ENCODE peak calls at places on chromosomes 6 and 20, in six cellular contexts. V, D, O, C, J and Q are unnamed samples.

GRCh38 chr6:75437451-75438185 is 56.0 kb downstream of the FILIP1 start:
- DNase-seq in V (no peak), D (no peak), O (peak), C (peak), J (no peak), Q (no peak)

GRCh38 chr20:31643522-31643921 is 5.8 kb downstream of the COX4I2 start:
- DNase-seq in V (no peak), D (no peak), O (no peak), C (no peak), J (no peak), Q (no peak)

GRCh38 chr20:35134472-35134871 is 12.7 kb downstream of the EDEM2 start:
- DNase-seq in V (no peak), D (no peak), O (no peak), C (no peak), J (no peak), Q (no peak)

GRCh38 chr6:150323205-150323604 is 45.6 kb upstream of the IYD start:
- DNase-seq in V (no peak), D (no peak), O (no peak), C (peak), J (no peak), Q (no peak)

GRCh38 chr6:9745966-9746365 is 668.9 kb downstream of the TFAP2A start:
- DNase-seq in V (no peak), D (no peak), O (peak), C (no peak), J (no peak), Q (no peak)

GRCh38 chr6:40832691-40833090 is 206.3 kb downstream of the UNC5CL start:
- DNase-seq in V (no peak), D (no peak), O (no peak), C (no peak), J (no peak), Q (no peak)

GRCh38 chr6:48834706-48835105 is 628.3 kb downstream of the MMUT start:
- DNase-seq in V (no peak), D (no peak), O (peak), C (peak), J (no peak), Q (no peak)

GRCh38 chr6:149089508-149089907 is 228.0 kb upstream of the TAB2 start:
- DNase-seq in V (no peak), D (no peak), O (no peak), C (no peak), J (no peak), Q (no peak)

GRCh38 chr6:52670502-52671409 is at the start of gene TMEM14A:
- DNase-seq in V (peak), D (peak), O (peak), C (peak), J (peak), Q (peak)

GRCh38 chr20:32780749-32781402 is 18.7 kb downstream of the DNMT3B start:
- DNase-seq in V (no peak), D (peak), O (no peak), C (no peak), J (no peak), Q (no peak)

GRCh38 chr6:33812669-33813068 is 8.9 kb upstream of the MLN start:
- DNase-seq in V (no peak), D (peak), O (peak), C (peak), J (no peak), Q (peak)

GRCh38 chr6:6629416-6629815 is 40.9 kb downstream of the LY86 start:
- DNase-seq in V (no peak), D (no peak), O (no peak), C (no peak), J (no peak), Q (no peak)

GRCh38 chr6:27896398-27896796 is 15.8 kb downstream of the OR2B2 start:
- DNase-seq in V (no peak), D (no peak), O (no peak), C (no peak), J (no peak), Q (no peak)

GRCh38 chr6:33905081-33905609 is 101.3 kb upstream of the MLN start:
- DNase-seq in V (no peak), D (no peak), O (no peak), C (no peak), J (no peak), Q (peak)

GRCh38 chr20:8305449-8305978 is 173.4 kb downstream of the PLCB1 start:
- DNase-seq in V (no peak), D (peak), O (peak), C (peak), J (peak), Q (peak)

GRCh38 chr20:57481281-57481711 is 43.6 kb downstream of the CTCFL start:
- DNase-seq in V (peak), D (no peak), O (no peak), C (no peak), J (no peak), Q (no peak)

GRCh38 chr6:160978141-160978926 is 13.2 kb upstream of the MAP3K4 start:
- DNase-seq in V (no peak), D (no peak), O (peak), C (peak), J (no peak), Q (no peak)

GRCh38 chr20:24850206-24850605 is 98.9 kb upstream of the CST7 start:
- DNase-seq in V (no peak), D (no peak), O (no peak), C (no peak), J (no peak), Q (no peak)

GRCh38 chr20:6030453-6031080 is 23.3 kb downstream of the LRRN4 start:
- DNase-seq in V (no peak), D (no peak), O (no peak), C (no peak), J (no peak), Q (no peak)

GRCh38 chr6:96816182-96816888 is 20.9 kb downstream of the GPR63 start:
- DNase-seq in V (no peak), D (no peak), O (peak), C (peak), J (no peak), Q (no peak)

GRCh38 chr6:73078908-73079610 is 146.2 kb downstream of the KHDC1L start:
- DNase-seq in V (no peak), D (no peak), O (no peak), C (no peak), J (no peak), Q (no peak)

GRCh38 chr6:167219967-167220512 is 62.3 kb upstream of the GPR31 start:
- DNase-seq in V (no peak), D (no peak), O (no peak), C (no peak), J (no peak), Q (no peak)

GRCh38 chr6:113405326-113406050 is 451.7 kb upstream of the MARCKS start:
- DNase-seq in V (no peak), D (no peak), O (no peak), C (peak), J (no peak), Q (no peak)

GRCh38 chr6:87920245-87920644 is 127.4 kb upstream of the SPACA1 start:
- DNase-seq in V (no peak), D (no peak), O (no peak), C (no peak), J (no peak), Q (no peak)

GRCh38 chr20:11235058-11235457 is 561.3 kb upstream of the JAG1 start:
- DNase-seq in V (no peak), D (no peak), O (peak), C (peak), J (no peak), Q (no peak)

GRCh38 chr20:13212750-13213149 is 8.3 kb upstream of the ISM1 start:
- DNase-seq in V (no peak), D (no peak), O (no peak), C (peak), J (no peak), Q (peak)

GRCh38 chr6:32622545-32623401 is 14.4 kb upstream of the HLA-DQA1 start:
- DNase-seq in V (peak), D (peak), O (peak), C (peak), J (no peak), Q (peak)

GRCh38 chr6:170135041-170135440 is 155.8 kb downstream of the DLL1 start:
- DNase-seq in V (no peak), D (no peak), O (no peak), C (no peak), J (no peak), Q (no peak)

GRCh38 chr20:7936735-7937078 is 3.6 kb downstream of the HAO1 start:
- DNase-seq in V (no peak), D (no peak), O (no peak), C (no peak), J (no peak), Q (no peak)

GRCh38 chr6:148374040-148374439 is 31.4 kb downstream of the SASH1 start:
- DNase-seq in V (no peak), D (no peak), O (no peak), C (no peak), J (no peak), Q (no peak)

GRCh38 chr6:139699335-139699734 is 324.9 kb upstream of the CITED2 start:
- DNase-seq in V (no peak), D (no peak), O (peak), C (peak), J (no peak), Q (no peak)

GRCh38 chr6:144186817-144187625 is 36.7 kb downstream of the STX11 start:
- DNase-seq in V (no peak), D (no peak), O (no peak), C (no peak), J (no peak), Q (no peak)

GRCh38 chr20:63014710-63015109 is 7.9 kb upstream of the BHLHE23 start:
- DNase-seq in V (no peak), D (no peak), O (no peak), C (peak), J (no peak), Q (no peak)

GRCh38 chr6:163588211-163588919 is 173.8 kb downstream of the QKI start:
- DNase-seq in V (no peak), D (no peak), O (peak), C (peak), J (no peak), Q (no peak)

GRCh38 chr20:3239026-3239866 is at the start of gene SLC4A11:
- DNase-seq in V (peak), D (peak), O (peak), C (peak), J (peak), Q (peak)

GRCh38 chr6:83615025-83615999 is 93.6 kb downstream of the SNAP91 start:
- DNase-seq in V (no peak), D (peak), O (peak), C (peak), J (peak), Q (peak)

DNA sequence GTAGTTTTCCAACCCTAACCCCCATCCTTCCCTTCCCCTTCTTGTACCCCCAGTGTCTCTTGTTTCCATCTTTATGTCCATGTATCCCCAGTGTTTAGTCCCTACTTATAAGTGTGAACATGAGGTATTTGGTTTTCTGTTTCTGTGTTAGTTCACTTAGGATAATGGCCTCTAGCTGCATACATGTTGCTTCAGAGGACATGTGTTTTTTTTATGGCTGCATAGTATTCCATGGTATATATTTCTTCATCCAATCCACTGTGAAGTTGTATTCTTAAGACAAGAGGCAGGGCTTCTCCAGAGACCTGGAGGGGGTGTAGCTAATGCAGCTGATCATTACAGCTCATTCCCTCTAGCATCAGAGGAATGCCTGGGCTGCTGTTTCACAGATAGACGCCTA is 4.2 kb downstream of the DNAH8 start:
- DNase-seq in V (no peak), D (no peak), O (no peak), C (no peak), J (no peak), Q (no peak)
- TF ChIP-seq CTCF in V (no peak), D (no peak), O (no peak), C (no peak), J (no peak), Q (no peak)

DNA sequence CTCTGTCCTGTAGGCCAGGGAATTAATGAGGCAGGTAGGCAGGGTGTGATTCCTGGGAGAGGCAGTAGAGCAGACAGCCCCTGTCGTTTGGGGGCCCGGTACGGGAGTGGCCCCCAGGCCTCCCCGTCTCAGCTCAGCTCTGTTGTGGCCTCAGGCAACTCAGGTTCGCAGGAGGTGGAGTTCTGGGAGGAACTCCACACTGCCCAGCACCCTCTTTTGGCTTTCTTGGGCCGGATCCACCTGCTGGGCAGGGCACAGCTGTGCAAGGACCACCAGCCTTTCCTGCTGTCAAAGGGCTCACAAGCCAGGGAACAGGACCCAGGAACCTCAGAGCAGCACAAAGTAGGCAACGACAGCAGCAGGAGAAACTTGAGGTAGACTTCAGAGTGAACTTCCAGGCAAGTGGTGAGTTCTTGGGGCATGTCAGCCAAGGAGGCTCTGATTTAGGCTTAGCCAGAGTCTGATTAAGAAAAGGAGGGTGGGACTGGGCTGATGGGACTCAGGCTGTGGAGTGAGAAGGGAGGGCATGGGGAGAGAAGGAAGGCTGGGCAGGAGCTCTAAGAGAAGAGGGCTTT is 36.9 kb downstream of the RAB44 start:
- DNase-seq in V (no peak), D (no peak), O (no peak), C (no peak), J (no peak), Q (no peak)
- TF ChIP-seq CTCF in V (no peak), D (no peak), O (no peak), C (no peak), J (no peak), Q (no peak)

DNA sequence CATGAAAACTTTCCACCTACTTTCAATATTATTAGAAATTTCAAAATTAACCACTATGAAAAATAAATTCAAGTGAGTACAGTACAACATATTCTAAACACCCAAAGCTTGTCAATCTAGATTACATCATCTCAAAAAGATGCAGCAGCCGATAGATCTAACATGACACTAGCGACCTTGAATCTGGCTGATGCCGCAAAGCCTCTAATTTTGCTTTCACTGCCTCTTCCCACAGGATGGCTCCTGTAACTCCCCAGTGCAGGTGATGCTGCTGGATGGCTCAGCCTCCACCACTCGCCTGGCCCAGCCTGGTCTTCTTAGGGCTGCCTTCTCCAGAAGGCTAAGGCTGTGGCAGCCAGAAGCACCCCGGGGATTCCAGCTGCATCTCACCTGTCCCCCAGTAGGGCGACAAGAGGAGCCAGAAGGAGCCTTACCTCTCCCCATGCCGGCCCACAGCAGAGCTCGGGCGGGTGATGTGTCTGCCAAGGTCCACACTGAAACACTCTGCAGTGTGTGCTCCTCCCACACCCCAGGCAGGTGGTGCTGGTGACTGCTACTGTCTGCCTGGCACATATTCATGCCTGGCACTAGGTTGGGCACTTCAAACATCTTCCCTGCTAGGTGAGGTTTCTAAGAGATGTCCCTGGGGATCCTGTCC is 82.1 kb downstream of the SLC23A2 start:
- DNase-seq in V (no peak), D (no peak), O (no peak), C (no peak), J (no peak), Q (no peak)
- TF ChIP-seq CTCF in V (no peak), D (no peak), O (no peak), C (no peak), J (no peak), Q (no peak)

GRCh38 chr6:34982424-34982852 is 93.4 kb downstream of the ANKS1A start:
- DNase-seq in V (no peak), D (no peak), O (peak), C (no peak), J (no peak), Q (no peak)
- TF ChIP-seq CTCF in V (no peak), D (no peak), O (peak), C (peak), J (peak), Q (no peak)

GRCh38 chr6:13511913-13512717 is 24.7 kb upstream of the GFOD1 start:
- DNase-seq in V (no peak), D (no peak), O (no peak), C (peak), J (no peak), Q (no peak)

GRCh38 chr6:13512900-13513299 is 25.5 kb upstream of the GFOD1 start:
- DNase-seq in V (no peak), D (no peak), O (no peak), C (no peak), J (no peak), Q (no peak)

GRCh38 chr6:13519839-13520238 is 32.4 kb upstream of the GFOD1 start:
- DNase-seq in V (no peak), D (no peak), O (no peak), C (no peak), J (no peak), Q (no peak)

GRCh38 chr6:13513606-13514502 is 26.5 kb upstream of the GFOD1 start:
- DNase-seq in V (no peak), D (no peak), O (no peak), C (no peak), J (no peak), Q (no peak)

DNA sequence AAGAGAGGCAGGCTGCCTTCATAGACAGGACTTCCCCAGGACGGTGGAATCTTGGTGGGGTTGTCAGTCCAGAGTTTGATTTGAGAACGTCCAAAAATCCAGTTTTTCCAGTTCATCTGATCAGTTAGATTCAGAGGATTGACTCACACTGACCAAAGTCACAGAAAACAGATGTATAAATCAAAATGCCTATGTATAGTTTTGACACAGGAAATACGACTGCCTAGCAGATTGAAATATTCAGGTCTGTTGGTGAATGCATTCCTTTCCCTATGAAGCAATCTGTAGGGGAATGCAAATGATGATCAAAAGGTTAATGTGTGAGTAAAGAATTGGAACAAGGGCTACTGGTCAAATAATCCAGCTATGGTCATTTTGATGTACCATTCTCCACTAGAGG is 29.7 kb upstream of the GFOD1 start:
- DNase-seq in V (no peak), D (no peak), O (peak), C (no peak), J (no peak), Q (no peak)
- TF ChIP-seq CTCF in V (no peak), D (no peak), O (no peak), C (no peak), J (no peak), Q (no peak)

GRCh38 chr6:94071835-94072234 is 652.5 kb upstream of the EPHA7 start:
- DNase-seq in V (no peak), D (no peak), O (no peak), C (no peak), J (no peak), Q (no peak)
- TF ChIP-seq CTCF in V (no peak), D (peak), O (no peak), C (no peak), J (no peak), Q (no peak)

DNA sequence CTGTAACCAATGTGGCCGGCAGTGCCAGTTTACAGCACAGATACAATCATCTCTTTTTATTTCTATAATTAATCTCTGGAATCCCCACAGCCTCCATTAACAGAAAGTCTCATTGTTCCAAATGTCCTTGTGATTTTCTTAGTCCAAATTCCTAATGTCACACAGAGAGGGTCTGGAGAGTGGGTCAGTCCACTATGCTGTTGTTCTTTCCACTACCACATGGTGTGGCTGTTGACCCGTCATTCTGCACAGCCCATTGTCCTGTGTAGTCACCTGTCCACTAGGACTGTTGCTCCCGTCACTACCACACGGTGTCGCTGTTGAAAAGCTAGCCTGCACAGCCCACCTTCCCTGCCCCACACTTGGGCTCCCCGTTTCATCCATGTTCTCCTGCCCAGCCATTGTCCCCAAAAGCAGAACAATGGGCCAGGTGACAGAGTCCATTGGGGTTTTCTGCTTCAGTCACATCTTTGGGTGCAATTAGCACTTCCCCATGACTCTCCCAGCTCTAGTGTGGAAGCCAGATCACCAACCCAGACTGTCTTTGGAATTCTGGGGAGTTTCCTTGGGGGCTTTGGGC is 8.6 kb upstream of the LBP start:
- DNase-seq in V (no peak), D (peak), O (no peak), C (peak), J (peak), Q (peak)
- TF ChIP-seq CTCF in V (no peak), D (peak), O (peak), C (peak), J (peak), Q (peak)